ENCODE peak calls at places on chromosome 2, in four cellular contexts. I is neural progenitor cell, N is sigmoid colon, O is substantia nigra. R is an unnamed sample.

GRCh38 chr2:32484907-32485306 is 128.1 kb downstream of the BIRC6 start:
- DNase-seq in O (no peak), N (no peak), I (no peak), R (no peak)

GRCh38 chr2:190409616-190410015 is 1.5 kb downstream of the MFSD6 start:
- DNase-seq in I (no peak), N (no peak), O (no peak), R (no peak)

GRCh38 chr2:182355815-182356214 is 71.0 kb downstream of the PDE1A start:
- DNase-seq in I (no peak), N (no peak), O (no peak), R (no peak)

GRCh38 chr2:199543606-199544172 is 86.0 kb upstream of the SATB2 start:
- DNase-seq in O (no peak), I (no peak), N (no peak), R (no peak)

GRCh38 chr2:85978883-85979780 is 90.3 kb upstream of the ST3GAL5 start:
- DNase-seq in I (no peak), N (no peak), O (no peak), R (no peak)

GRCh38 chr2:47060652-47061170 is 94.4 kb downstream of the STPG4 start:
- DNase-seq in O (no peak), I (no peak), N (no peak), R (no peak)

GRCh38 chr2:103469800-103470199 is 708.0 kb downstream of the TMEM182 start:
- DNase-seq in O (no peak), N (no peak), I (no peak), R (no peak)

GRCh38 chr2:163157891-163158511 is 319.4 kb upstream of the KCNH7 start:
- DNase-seq in N (no peak), I (no peak), O (no peak), R (no peak)

GRCh38 chr2:154130821-154131220 is 259.1 kb downstream of the GALNT13 start:
- DNase-seq in N (no peak), O (no peak), I (no peak), R (no peak)

GRCh38 chr2:196324212-196324611 is 152.8 kb upstream of the STK17B start:
- DNase-seq in I (no peak), N (no peak), O (no peak), R (no peak)

GRCh38 chr2:10790228-10790973 is 22.2 kb downstream of the PDIA6 start:
- DNase-seq in N (no peak), I (no peak), O (no peak), R (no peak)

GRCh38 chr2:68391869-68392268 is 26.8 kb downstream of the PLEK start:
- DNase-seq in N (no peak), I (no peak), O (no peak), R (no peak)

GRCh38 chr2:10524341-10524740 is 76.2 kb upstream of the ODC1 start:
- DNase-seq in I (no peak), N (peak; percentile 37), O (no peak), R (no peak)

GRCh38 chr2:71531522-71532047 is 78.2 kb downstream of the DYSF start:
- DNase-seq in N (no peak), O (no peak), I (no peak), R (peak; percentile 19)

GRCh38 chr2:218781691-218782528 is at the start of gene CYP27A1:
- DNase-seq in N (peak; percentile 81), O (peak; percentile 54), I (peak; percentile 71), R (peak; percentile 55)

GRCh38 chr2:162007447-162008040 is 66.5 kb downstream of the DPP4 start:
- DNase-seq in O (no peak), I (no peak), N (no peak), R (no peak)

GRCh38 chr2:104708967-104709366 is 144.9 kb upstream of the POU3F3 start:
- DNase-seq in I (no peak), N (no peak), O (no peak), R (no peak)

R was measured in mesendoderm.